ENCODE peak calls at places on chromosomes 6 and 20, in nine cellular contexts. T is PC-3; W is uterus; C is CD8-positive, alpha-beta T cell; D is IMR-90; H is ovary; F is aorta; G is cardiac muscle cell; J is tibial artery. P is an unnamed sample.
A peak's percentile ranks its signal among the peaks of the same experiment; 100 is the strongest.

GRCh38 chr6:87473419-87473903 is 687 bp downstream of the SLC35A1 start:
- DNase-seq in G (peak; percentile 61), C (no peak), W (no peak), T (peak; percentile 26), H (no peak), F (no peak), J (no peak), D (peak; percentile 44), P (peak; percentile 5)

GRCh38 chr20:33211817-33212424 is 5.2 kb upstream of the BPIFA3 start:
- DNase-seq in W (no peak), F (no peak), J (peak; percentile 39), G (peak; percentile 58), D (peak; percentile 33), H (no peak), T (peak; percentile 69), C (no peak), P (peak; percentile 74)

GRCh38 chr20:18224968-18225568 is 63.3 kb upstream of the ZNF133 start:
- DNase-seq in C (no peak), F (peak; percentile 48), T (peak; percentile 82), G (peak; percentile 71), D (peak; percentile 64), H (peak; percentile 19), J (no peak), W (no peak), P (peak; percentile 59)

GRCh38 chr6:43636312-43636667 is 650 bp downstream of the MAD2L1BP start:
- DNase-seq in D (peak; percentile 11), F (no peak), H (no peak), G (peak; percentile 9), T (peak; percentile 22), W (no peak), C (no peak), J (no peak), P (peak; percentile 24)

GRCh38 chr6:99393698-99394531 is at the start of gene COQ3:
- DNase-seq in T (peak; percentile 64), F (peak; percentile 75), D (peak; percentile 71), J (peak; percentile 74), C (peak; percentile 79), W (peak; percentile 68), G (peak; percentile 86), H (peak; percentile 79), P (peak; percentile 87)

GRCh38 chr6:34986845-34987246 is 97.8 kb downstream of the ANKS1A start:
- DNase-seq in H (peak; percentile 55), F (peak; percentile 64), G (peak; percentile 88), D (peak; percentile 84), T (peak; percentile 75), J (peak; percentile 78), W (peak; percentile 35), C (peak; percentile 71), P (peak; percentile 74)

GRCh38 chr6:33740794-33741193 is 5.9 kb downstream of the IP6K3 start:
- DNase-seq in G (no peak), D (no peak), J (no peak), F (no peak), T (no peak), H (no peak), W (no peak), C (no peak), P (no peak)

GRCh38 chr6:136784910-136785746 is 7.1 kb downstream of the MAP3K5 start:
- DNase-seq in G (peak; percentile 70), W (no peak), F (peak; percentile 82), J (peak; percentile 78), H (peak; percentile 59), D (no peak), C (no peak), T (no peak), P (no peak)

GRCh38 chr6:141291322-141291721 is 841.4 kb upstream of the GJE1 start:
- DNase-seq in D (peak; percentile 23), J (no peak), T (peak; percentile 6), W (no peak), F (no peak), G (no peak), C (no peak), H (no peak), P (no peak)

GRCh38 chr6:169266746-169267629 is 13.3 kb upstream of the THBS2 start:
- DNase-seq in C (no peak), F (no peak), W (no peak), J (no peak), T (peak; percentile 24), D (peak; percentile 46), H (no peak), G (no peak), P (no peak)

GRCh38 chr6:133242761-133243590 is 1.8 kb downstream of the EYA4 start:
- DNase-seq in T (no peak), C (no peak), H (no peak), G (peak; percentile 2), J (no peak), W (no peak), D (peak; percentile 26), F (no peak), P (peak; percentile 71)

GRCh38 chr6:44921787-44922186 is 406.3 kb upstream of the RUNX2 start:
- DNase-seq in J (no peak), H (no peak), F (no peak), G (no peak), T (no peak), C (no peak), D (no peak), W (no peak), P (no peak)

GRCh38 chr6:16420715-16421461 is 182.5 kb downstream of the GMPR start:
- DNase-seq in H (no peak), D (peak; percentile 83), T (peak; percentile 43), G (peak; percentile 66), W (no peak), F (no peak), J (no peak), C (no peak), P (no peak)

GRCh38 chr20:35014537-35014936 is 58.9 kb downstream of the MYH7B start:
- DNase-seq in D (no peak), C (no peak), F (no peak), H (no peak), T (no peak), W (no peak), J (no peak), G (no peak), P (no peak)

GRCh38 chr20:35011589-35012226 is 56.0 kb downstream of the MYH7B start:
- DNase-seq in D (no peak), J (no peak), C (no peak), F (no peak), H (no peak), T (no peak), G (no peak), W (no peak), P (peak; percentile 0)

GRCh38 chr20:35012227-35013069 is 56.8 kb downstream of the MYH7B start:
- DNase-seq in G (peak; percentile 53), C (no peak), F (no peak), T (no peak), W (peak; percentile 58), H (no peak), D (no peak), J (no peak), P (peak; percentile 0)

GRCh38 chr20:35015863-35016193 is 60.2 kb downstream of the MYH7B start:
- DNase-seq in T (no peak), G (no peak), W (no peak), H (no peak), F (no peak), D (no peak), C (no peak), J (no peak), P (no peak)

GRCh38 chr20:35013421-35014411 is 58.0 kb downstream of the MYH7B start:
- DNase-seq in C (no peak), F (peak; percentile 48), D (no peak), J (no peak), T (no peak), G (no peak), W (no peak), H (no peak), P (peak; percentile 85)
- H3K4me3 ChIP-seq in C (no peak overlapping the region), F (no peak overlapping the region), D (no peak overlapping the region), J (no peak overlapping the region), T (no peak overlapping the region), G (no peak overlapping the region), W (no peak overlapping the region), H (no peak overlapping the region), P (no peak overlapping the region)

GRCh38 chr6:106085984-106086832 is at the start of gene PRDM1:
- DNase-seq in J (peak; percentile 80), W (peak; percentile 66), G (peak; percentile 45), F (peak; percentile 90), D (peak; percentile 72), H (peak; percentile 66), C (peak; percentile 80), T (peak; percentile 87), P (no peak)
- H3K27me3 ChIP-seq in J (no peaks in the 10 kb centered on the region), W (no peaks in the 10 kb centered on the region), G (peaks cover 2% of the 10 kb centered on the region), F (no peaks in the 10 kb centered on the region), D (no peaks in the 10 kb centered on the region), H (no peaks in the 10 kb centered on the region), C (peaks cover 24% of the 10 kb centered on the region), T (no peaks in the 10 kb centered on the region), P (no peaks in the 10 kb centered on the region)

DNA sequence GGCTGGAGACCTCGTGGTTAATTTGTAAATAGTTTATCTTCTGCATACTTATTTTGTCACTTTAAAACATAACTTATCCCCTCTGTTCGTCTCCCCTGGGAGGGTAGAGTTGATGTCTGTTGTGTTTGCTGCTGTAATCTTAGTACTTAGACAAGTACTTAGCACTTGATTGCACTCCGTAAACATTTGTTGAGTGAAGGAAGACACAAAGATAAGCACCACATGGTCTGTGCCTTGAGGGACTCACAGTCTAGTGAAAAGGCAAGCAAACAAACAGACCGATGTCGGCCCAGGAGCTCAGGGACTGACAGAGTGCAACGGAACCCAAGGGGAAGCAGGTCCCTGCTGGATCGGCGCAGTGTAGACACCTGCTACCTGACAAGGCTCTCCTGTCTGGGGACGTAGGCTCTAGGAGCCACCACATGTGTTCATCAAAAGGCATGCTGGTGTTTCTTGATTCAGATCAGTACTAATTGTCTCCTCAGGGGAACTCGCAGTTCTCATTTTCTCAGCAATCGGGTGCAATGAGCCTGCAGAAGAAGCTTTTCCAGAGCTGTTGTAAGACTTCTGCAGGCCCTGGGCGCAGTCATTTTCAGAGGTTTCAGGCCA is 31.4 kb downstream of the EDN3 start:
- DNase-seq in G (no peak), T (no peak), J (no peak), H (no peak), D (no peak), C (no peak), W (no peak), F (no peak), P (no peak)
- H3K4me1 ChIP-seq in G (peaks cover 6% of the 10 kb centered on the region), T (no peaks in the 10 kb centered on the region), J (no peaks in the 10 kb centered on the region), H (no peaks in the 10 kb centered on the region), D (no peaks in the 10 kb centered on the region), C (no peaks in the 10 kb centered on the region), W (no peaks in the 10 kb centered on the region), F (no peaks in the 10 kb centered on the region), P (peaks cover 40% of the 10 kb centered on the region)

DNA sequence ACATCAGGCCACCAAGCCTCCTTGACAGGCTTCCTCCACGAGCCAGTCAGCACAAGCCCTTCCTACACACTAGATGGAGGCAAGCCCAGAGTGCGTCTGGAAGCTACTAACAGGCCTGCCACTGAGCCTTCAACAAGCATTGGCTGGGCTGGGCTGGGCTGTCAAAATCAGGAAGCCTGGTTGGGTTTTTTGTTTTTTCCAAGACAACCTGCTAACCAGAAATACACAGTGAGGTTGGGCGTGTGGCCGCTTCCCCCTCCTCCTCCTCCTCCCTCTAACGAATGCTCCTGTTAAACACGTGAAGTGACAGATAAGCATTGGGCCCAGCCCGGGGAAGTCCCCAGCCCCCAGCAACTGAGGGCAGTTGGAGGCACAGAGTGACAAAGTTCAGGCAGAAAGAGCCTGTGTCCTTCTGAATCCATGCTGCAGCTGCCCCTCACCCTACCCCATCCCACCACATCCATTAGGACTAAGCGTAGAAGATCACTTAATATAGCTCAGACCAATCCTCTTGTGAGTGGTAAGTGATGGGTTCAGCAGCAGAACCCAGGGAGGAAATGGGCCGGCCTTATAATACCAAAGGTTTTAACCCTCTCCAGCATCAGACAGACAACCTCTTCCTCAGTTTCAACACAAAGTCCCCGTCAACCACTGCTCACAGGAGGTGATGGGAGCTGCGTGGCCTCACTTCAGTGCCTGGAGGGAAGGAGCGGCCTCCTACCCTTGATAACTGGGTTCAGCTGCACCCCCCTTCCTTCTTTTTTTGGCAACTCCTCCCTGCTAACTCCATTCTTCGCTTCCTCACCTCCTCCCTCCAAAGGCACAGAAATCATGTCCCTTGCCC is 1.1 kb downstream of the NFATC2 start:
- DNase-seq in F (peak; percentile 92), W (peak; percentile 72), J (peak; percentile 92), T (no peak), H (peak; percentile 61), D (peak; percentile 22), G (peak; percentile 80), C (peak; percentile 81), P (no peak)
- H3K4me3 ChIP-seq in F (no peak overlapping the region), W (peak overlapping the region; percentile 25), J (peak overlapping the region; percentile 38), T (peak overlapping the region; percentile 69), H (no peak overlapping the region), D (no peak overlapping the region), G (peak overlapping the region; percentile 86), C (peak overlapping the region; percentile 57), P (no peak overlapping the region)

P was measured in SJCRH30.